ENCODE peak calls at places on chromosomes 4 and X, in four cellular contexts. One of them, this sample, is unnamed.

GRCh38 chrX:17933856-17934255 is 72.8 kb upstream of the RAI2 start:
- DNase-seq in AG10803: no peak
- DNase-seq in iris pigment epithelial cell: no peak
- DNase-seq in progenitor cell of endocrine pancreas: no peak
- DNase-seq in this sample: no peak

GRCh38 chrX:97547873-97548578 is 664.3 kb downstream of the RPA4 start:
- DNase-seq in AG10803: peak
- DNase-seq in iris pigment epithelial cell: peak
- DNase-seq in progenitor cell of endocrine pancreas: no peak
- DNase-seq in this sample: no peak

GRCh38 chr4:20127626-20128025 is 124.1 kb upstream of the SLIT2 start:
- DNase-seq in AG10803: peak
- DNase-seq in iris pigment epithelial cell: peak
- DNase-seq in progenitor cell of endocrine pancreas: no peak
- DNase-seq in this sample: no peak

GRCh38 chr4:104901438-104901837 is 245.2 kb upstream of the TET2 start:
- DNase-seq in AG10803: peak
- DNase-seq in iris pigment epithelial cell: no peak
- DNase-seq in progenitor cell of endocrine pancreas: no peak
- DNase-seq in this sample: no peak

GRCh38 chrX:9429767-9430166 is 35.1 kb upstream of the TBL1X start:
- DNase-seq in AG10803: no peak
- DNase-seq in iris pigment epithelial cell: no peak
- DNase-seq in progenitor cell of endocrine pancreas: no peak
- DNase-seq in this sample: no peak

GRCh38 chrX:100070334-100070849 is 339.7 kb downstream of the PCDH19 start:
- DNase-seq in AG10803: no peak
- DNase-seq in iris pigment epithelial cell: no peak
- DNase-seq in progenitor cell of endocrine pancreas: no peak
- DNase-seq in this sample: no peak

GRCh38 chr4:153409412-153409811 is 56.7 kb upstream of the TMEM131L start:
- DNase-seq in AG10803: peak
- DNase-seq in iris pigment epithelial cell: peak
- DNase-seq in progenitor cell of endocrine pancreas: no peak
- DNase-seq in this sample: no peak

GRCh38 chr4:2691313-2691712 is 64.8 kb downstream of the TNIP2 start:
- DNase-seq in AG10803: no peak
- DNase-seq in iris pigment epithelial cell: no peak
- DNase-seq in progenitor cell of endocrine pancreas: no peak
- DNase-seq in this sample: no peak

This sample was measured in 8988T.